ENCODE peak calls at places on chromosomes 16 and 17, in five cellular contexts. C is keratinocyte, I is NCI-H1930, K is body of pancreas, O is A549. Q is an unnamed sample.

GRCh38 chr17:4598776-4599504 is 14.6 kb downstream of the SMTNL2 start:
- DNase-seq in C (no peak), I (no peak), K (peak; percentile 32), O (no peak), Q (no peak)

GRCh38 chr16:3998793-3999478 is 117.3 kb downstream of the ADCY9 start:
- DNase-seq in C (no peak), I (no peak), K (no peak), O (no peak), Q (no peak)

GRCh38 chr17:42883802-42884553 is 16.6 kb upstream of the G6PC1 start:
- DNase-seq in C (no peak), I (no peak), K (no peak), O (no peak), Q (peak; percentile 45)

GRCh38 chr16:50301626-50302471 is 35.5 kb downstream of the ADCY7 start:
- DNase-seq in C (no peak), I (no peak), K (no peak), O (peak; percentile 33), Q (peak; percentile 58)

GRCh38 chr16:86975445-86975844 is 341.7 kb downstream of the C16orf95 start:
- DNase-seq in C (no peak), I (no peak), K (no peak), O (peak; percentile 64), Q (no peak)

GRCh38 chr17:4604111-4604644 is 19.8 kb downstream of the SMTNL2 start:
- DNase-seq in C (no peak), I (no peak), K (peak; percentile 42), O (no peak), Q (peak; percentile 16)

GRCh38 chr17:17269926-17270773 is 10.9 kb downstream of the COPS3 start:
- DNase-seq in C (no peak), I (no peak), K (peak; percentile 25), O (no peak), Q (no peak)

GRCh38 chr16:86029131-86029741 is 130.3 kb downstream of the IRF8 start:
- DNase-seq in C (no peak), I (no peak), K (no peak), O (no peak), Q (peak; percentile 23)

GRCh38 chr17:4950075-4950756 is 703 bp upstream of the ENO3 start:
- DNase-seq in C (no peak), I (no peak), K (peak; percentile 57), O (peak; percentile 36), Q (peak; percentile 40)

GRCh38 chr17:64780096-64781012 is 118.2 kb upstream of the SMURF2 start:
- DNase-seq in C (no peak), I (no peak), K (peak; percentile 72), O (peak; percentile 82), Q (peak; percentile 84)

GRCh38 chr16:67104845-67105244 is 4.9 kb upstream of the PHAF1 start:
- DNase-seq in C (no peak), I (no peak), K (peak; percentile 20), O (no peak), Q (peak; percentile 59)

GRCh38 chr16:86910146-86910805 is 331.9 kb downstream of the FOXL1 start:
- DNase-seq in C (no peak), I (no peak), K (no peak), O (no peak), Q (no peak)

GRCh38 chr17:2028234-2028614 is 1.7 kb upstream of the DPH1 start:
- DNase-seq in C (no peak), I (no peak), K (no peak), O (no peak), Q (no peak)

GRCh38 chr17:40501499-40501911 is at the start of gene TNS4:
- DNase-seq in C (no peak), I (no peak), K (no peak), O (no peak), Q (peak; percentile 82)

GRCh38 chr16:52861614-52862022 is 191.1 kb downstream of the CHD9NB start:
- DNase-seq in C (no peak), I (no peak), K (peak; percentile 35), O (no peak), Q (no peak)

GRCh38 chr16:81936209-81936608 is 75.1 kb downstream of the SDR42E1 start:
- DNase-seq in C (no peak), I (no peak), K (no peak), O (no peak), Q (no peak)

GRCh38 chr16:56269824-56270684 is 78.8 kb downstream of the GNAO1 start:
- DNase-seq in C (no peak), I (no peak), K (peak; percentile 48), O (no peak), Q (no peak)

GRCh38 chr16:72013888-72014538 is 5.5 kb downstream of the DHODH start:
- DNase-seq in C (no peak), I (no peak), K (no peak), O (no peak), Q (peak; percentile 9)

Q was measured in thyroid gland.